ENCODE peak calls at places on chromosomes 5 and 9, in five cellular contexts. Y, I, X, D and M are unnamed samples.

GRCh38 chr9:134268308-134268724 is 57.9 kb upstream of the RXRA start:
- DNase-seq in Y (no peak), I (no peak), X (no peak), D (peak), M (no peak)

GRCh38 chr9:124381073-124381945 is 33.9 kb downstream of the PSMB7 start:
- DNase-seq in Y (no peak), I (no peak), X (no peak), D (no peak), M (no peak)

GRCh38 chr5:175826980-175827379 is 44.4 kb upstream of the CPLX2 start:
- DNase-seq in Y (no peak), I (no peak), X (no peak), D (no peak), M (no peak)

GRCh38 chr5:53603009-53603687 is 42.7 kb downstream of the NDUFS4 start:
- DNase-seq in Y (no peak), I (no peak), X (no peak), D (no peak), M (no peak)

GRCh38 chr9:22010881-22011625 is 1.9 kb upstream of the CDKN2B start:
- DNase-seq in Y (no peak), I (no peak), X (no peak), D (no peak), M (no peak)

GRCh38 chr9:125203259-125203658 is 2.9 kb downstream of the RABEPK start:
- DNase-seq in Y (no peak), I (no peak), X (no peak), D (no peak), M (no peak)

GRCh38 chr9:33445389-33445881 is 2.0 kb downstream of the AQP3 start:
- DNase-seq in Y (no peak), I (no peak), X (peak), D (peak), M (no peak)

GRCh38 chr9:21070887-21071286 is 6.9 kb downstream of the IFNB1 start:
- DNase-seq in Y (no peak), I (no peak), X (no peak), D (no peak), M (no peak)

GRCh38 chr5:125336401-125336800 is 590.0 kb upstream of the ZNF608 start:
- DNase-seq in Y (no peak), I (no peak), X (no peak), D (no peak), M (no peak)

GRCh38 chr9:24245988-24246387 is 299.7 kb downstream of the IZUMO3 start:
- DNase-seq in Y (no peak), I (no peak), X (no peak), D (no peak), M (no peak)

GRCh38 chr5:134647750-134648424 is 698 bp upstream of the SEC24A start:
- DNase-seq in Y (no peak), I (no peak), X (no peak), D (no peak), M (peak)

GRCh38 chr9:124349267-124349666 is 66.0 kb downstream of the PSMB7 start:
- DNase-seq in Y (no peak), I (no peak), X (no peak), D (no peak), M (no peak)

GRCh38 chr9:77433675-77434445 is 214.3 kb downstream of the GNA14 start:
- DNase-seq in Y (peak), I (peak), X (peak), D (peak), M (peak)

GRCh38 chr9:99162759-99163364 is 57.9 kb downstream of the TGFBR1 start:
- DNase-seq in Y (no peak), I (no peak), X (no peak), D (no peak), M (no peak)

GRCh38 chr5:107654827-107655226 is 15.9 kb downstream of the EFNA5 start:
- DNase-seq in Y (no peak), I (no peak), X (no peak), D (no peak), M (no peak)

GRCh38 chr5:172293054-172293744 is 9.6 kb upstream of the UBTD2 start:
- DNase-seq in Y (peak), I (peak), X (peak), D (peak), M (peak)

GRCh38 chr9:706073-706472 is 135.4 kb upstream of the DMRT1 start:
- DNase-seq in Y (no peak), I (no peak), X (no peak), D (no peak), M (no peak)

GRCh38 chr9:96741771-96742170 is 36.1 kb downstream of the ZNF510 start:
- DNase-seq in Y (no peak), I (no peak), X (no peak), D (no peak), M (no peak)

GRCh38 chr5:126594077-126594476 is 942 bp downstream of the ALDH7A1 start:
- DNase-seq in Y (no peak), I (no peak), X (peak), D (no peak), M (peak)

GRCh38 chr5:76062502-76062901 is 20.7 kb upstream of the SV2C start:
- DNase-seq in Y (no peak), I (no peak), X (no peak), D (no peak), M (no peak)

GRCh38 chr5:169721771-169722170 is 84.7 kb downstream of the DOCK2 start:
- DNase-seq in Y (no peak), I (no peak), X (no peak), D (no peak), M (no peak)
- TF ChIP-seq CTCF in Y (no peak), I (no peak), X (no peak), D (no peak), M (no peak)

GRCh38 chr5:112374818-112375217 is 44.3 kb downstream of the EPB41L4A start:
- DNase-seq in Y (no peak), I (no peak), X (no peak), D (no peak), M (no peak)

GRCh38 chr5:112373888-112374287 is 45.2 kb downstream of the EPB41L4A start:
- DNase-seq in Y (no peak), I (no peak), X (no peak), D (no peak), M (no peak)

GRCh38 chr5:112372543-112372942 is 46.5 kb downstream of the EPB41L4A start:
- DNase-seq in Y (no peak), I (no peak), X (no peak), D (no peak), M (no peak)

GRCh38 chr5:112371054-112371453 is 48.0 kb downstream of the EPB41L4A start:
- DNase-seq in Y (no peak), I (no peak), X (no peak), D (no peak), M (no peak)

DNA sequence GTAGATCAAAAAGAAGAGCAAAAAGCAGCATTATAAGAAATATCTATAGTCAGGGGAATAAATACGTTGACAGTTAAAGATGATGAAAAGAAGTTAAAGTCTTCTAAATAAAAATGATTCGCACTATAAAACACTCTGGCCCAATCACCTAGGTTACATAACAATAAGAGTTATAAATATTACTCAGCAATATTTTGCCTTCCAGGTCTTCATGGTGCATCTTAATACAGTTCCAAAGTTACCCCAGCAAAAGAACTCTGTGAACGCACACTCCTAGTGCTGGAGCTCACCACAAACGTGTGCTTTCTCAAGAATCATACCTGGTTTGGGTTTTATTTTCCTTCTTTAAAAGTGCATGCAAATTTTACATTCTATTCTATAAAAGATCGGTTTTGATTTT is 44.7 kb downstream of the EPB41L4A start:
- DNase-seq in Y (no peak), I (no peak), X (no peak), D (no peak), M (no peak)
- H3K4me3 ChIP-seq in Y (no peak), I (no peak), X (no peak), D (no peak), M (no peak)

GRCh38 chr9:93048706-93049448 is 9.6 kb upstream of the SUSD3 start:
- DNase-seq in Y (no peak), I (no peak), X (no peak), D (no peak), M (no peak)
- TF ChIP-seq POLR2A in Y (no peak), I (no peak), X (no peak), D (no peak), M (no peak)

DNA sequence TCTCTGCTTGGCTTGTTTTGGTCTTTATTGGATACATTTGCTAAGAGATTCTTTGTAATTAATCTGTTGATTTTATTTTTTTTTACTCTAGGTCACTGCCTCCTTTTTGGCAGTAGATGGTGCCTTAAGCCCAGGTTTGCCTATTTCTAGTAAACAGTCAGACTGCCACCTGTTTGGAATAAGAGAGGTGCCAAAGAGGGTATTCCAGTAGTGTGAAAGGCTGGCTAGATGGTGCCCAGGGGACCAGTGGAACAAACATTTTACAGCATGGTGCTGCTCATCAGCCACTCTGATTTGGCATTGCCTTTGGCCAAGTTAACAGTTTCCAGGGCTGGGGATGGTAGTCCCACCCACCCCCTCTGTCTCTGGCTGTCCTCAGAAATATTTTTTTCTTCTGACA is 36.7 kb upstream of the FBXL7 start:
- DNase-seq in Y (no peak), I (no peak), X (no peak), D (no peak), M (no peak)
- TF ChIP-seq CTCF in Y (no peak), I (no peak), X (no peak), D (no peak), M (no peak)